ENCODE peak calls at places on chromosomes 11 and 22, in eight cellular contexts. One of them, this sample, is unnamed.

GRCh38 chr22:47036936-47037485 is 274.6 kb downstream of the TBC1D22A start:
- DNase-seq in left kidney: no peak
- DNase-seq in stimulated activated CD8-positive, alpha-beta memory T cell treated with anti-CD3 and anti-CD28 coated beads, Interleukin-15, amount 100 ng/mL, for 4 hours: no peak
- DNase-seq in sigmoid colon: peak
- DNase-seq in neural crest cell: no peak
- DNase-seq in HEK293T: no peak
- DNase-seq in cardiac muscle cell: no peak
- DNase-seq in activated CD4-positive, alpha-beta T cell treated with anti-CD3 and anti-CD28 coated beads, Interleukin-2, amount 50 U/mL, for 1 hour: no peak
- DNase-seq in this sample: no peak

GRCh38 chr11:2862395-2862949 is 23.1 kb downstream of the CDKN1C start:
- DNase-seq in neural crest cell: peak
- DNase-seq in cardiac muscle cell: peak
- DNase-seq in HEK293T: no peak
- DNase-seq in stimulated activated CD8-positive, alpha-beta memory T cell treated with anti-CD3 and anti-CD28 coated beads, Interleukin-15, amount 100 ng/mL, for 4 hours: no peak
- DNase-seq in left kidney: peak
- DNase-seq in sigmoid colon: no peak
- DNase-seq in activated CD4-positive, alpha-beta T cell treated with anti-CD3 and anti-CD28 coated beads, Interleukin-2, amount 50 U/mL, for 1 hour: no peak
- DNase-seq in this sample: no peak

GRCh38 chr11:77776455-77776854 is 44.1 kb downstream of the RSF1 start:
- DNase-seq in cardiac muscle cell: no peak
- DNase-seq in sigmoid colon: no peak
- DNase-seq in stimulated activated CD8-positive, alpha-beta memory T cell treated with anti-CD3 and anti-CD28 coated beads, Interleukin-15, amount 100 ng/mL, for 4 hours: no peak
- DNase-seq in neural crest cell: no peak
- DNase-seq in left kidney: peak
- DNase-seq in HEK293T: peak
- DNase-seq in activated CD4-positive, alpha-beta T cell treated with anti-CD3 and anti-CD28 coated beads, Interleukin-2, amount 50 U/mL, for 1 hour: no peak
- DNase-seq in this sample: peak

GRCh38 chr22:44678980-44679647 is 22.9 kb upstream of the PRR5 start:
- DNase-seq in stimulated activated CD8-positive, alpha-beta memory T cell treated with anti-CD3 and anti-CD28 coated beads, Interleukin-15, amount 100 ng/mL, for 4 hours: no peak
- DNase-seq in activated CD4-positive, alpha-beta T cell treated with anti-CD3 and anti-CD28 coated beads, Interleukin-2, amount 50 U/mL, for 1 hour: no peak
- DNase-seq in neural crest cell: no peak
- DNase-seq in HEK293T: no peak
- DNase-seq in sigmoid colon: no peak
- DNase-seq in left kidney: no peak
- DNase-seq in cardiac muscle cell: no peak
- DNase-seq in this sample: no peak

GRCh38 chr11:471468-472145 is 21.5 kb downstream of the PTDSS2 start:
- DNase-seq in cardiac muscle cell: no peak
- DNase-seq in sigmoid colon: no peak
- DNase-seq in HEK293T: no peak
- DNase-seq in neural crest cell: no peak
- DNase-seq in activated CD4-positive, alpha-beta T cell treated with anti-CD3 and anti-CD28 coated beads, Interleukin-2, amount 50 U/mL, for 1 hour: no peak
- DNase-seq in stimulated activated CD8-positive, alpha-beta memory T cell treated with anti-CD3 and anti-CD28 coated beads, Interleukin-15, amount 100 ng/mL, for 4 hours: no peak
- DNase-seq in left kidney: no peak
- DNase-seq in this sample: no peak

GRCh38 chr11:96748639-96749370 is 359.0 kb downstream of the JRKL start:
- DNase-seq in left kidney: no peak
- DNase-seq in cardiac muscle cell: no peak
- DNase-seq in stimulated activated CD8-positive, alpha-beta memory T cell treated with anti-CD3 and anti-CD28 coated beads, Interleukin-15, amount 100 ng/mL, for 4 hours: no peak
- DNase-seq in sigmoid colon: no peak
- DNase-seq in activated CD4-positive, alpha-beta T cell treated with anti-CD3 and anti-CD28 coated beads, Interleukin-2, amount 50 U/mL, for 1 hour: no peak
- DNase-seq in HEK293T: no peak
- DNase-seq in neural crest cell: no peak
- DNase-seq in this sample: no peak

GRCh38 chr22:24768537-24769374 is 5.8 kb downstream of the PIWIL3 start:
- DNase-seq in cardiac muscle cell: peak
- DNase-seq in activated CD4-positive, alpha-beta T cell treated with anti-CD3 and anti-CD28 coated beads, Interleukin-2, amount 50 U/mL, for 1 hour: peak
- DNase-seq in neural crest cell: peak
- DNase-seq in HEK293T: peak
- DNase-seq in left kidney: peak
- DNase-seq in sigmoid colon: peak
- DNase-seq in stimulated activated CD8-positive, alpha-beta memory T cell treated with anti-CD3 and anti-CD28 coated beads, Interleukin-15, amount 100 ng/mL, for 4 hours: no peak
- DNase-seq in this sample: peak

GRCh38 chr11:68942751-68943271 is 38.0 kb downstream of the MRGPRD start:
- DNase-seq in neural crest cell: no peak
- DNase-seq in sigmoid colon: peak
- DNase-seq in left kidney: no peak
- DNase-seq in stimulated activated CD8-positive, alpha-beta memory T cell treated with anti-CD3 and anti-CD28 coated beads, Interleukin-15, amount 100 ng/mL, for 4 hours: no peak
- DNase-seq in HEK293T: no peak
- DNase-seq in cardiac muscle cell: no peak
- DNase-seq in activated CD4-positive, alpha-beta T cell treated with anti-CD3 and anti-CD28 coated beads, Interleukin-2, amount 50 U/mL, for 1 hour: no peak
- DNase-seq in this sample: peak

GRCh38 chr11:86161373-86162255 is 82.9 kb upstream of the EED start:
- DNase-seq in HEK293T: no peak
- DNase-seq in left kidney: no peak
- DNase-seq in neural crest cell: no peak
- DNase-seq in stimulated activated CD8-positive, alpha-beta memory T cell treated with anti-CD3 and anti-CD28 coated beads, Interleukin-15, amount 100 ng/mL, for 4 hours: no peak
- DNase-seq in sigmoid colon: no peak
- DNase-seq in activated CD4-positive, alpha-beta T cell treated with anti-CD3 and anti-CD28 coated beads, Interleukin-2, amount 50 U/mL, for 1 hour: no peak
- DNase-seq in cardiac muscle cell: no peak
- DNase-seq in this sample: no peak

GRCh38 chr22:46579751-46580449 is 40.3 kb upstream of the GRAMD4 start:
- DNase-seq in stimulated activated CD8-positive, alpha-beta memory T cell treated with anti-CD3 and anti-CD28 coated beads, Interleukin-15, amount 100 ng/mL, for 4 hours: no peak
- DNase-seq in neural crest cell: no peak
- DNase-seq in cardiac muscle cell: no peak
- DNase-seq in left kidney: no peak
- DNase-seq in HEK293T: no peak
- DNase-seq in activated CD4-positive, alpha-beta T cell treated with anti-CD3 and anti-CD28 coated beads, Interleukin-2, amount 50 U/mL, for 1 hour: no peak
- DNase-seq in sigmoid colon: peak
- DNase-seq in this sample: no peak

GRCh38 chr22:35997438-35997837 is 31.2 kb downstream of the RBFOX2 start:
- DNase-seq in neural crest cell: no peak
- DNase-seq in sigmoid colon: no peak
- DNase-seq in stimulated activated CD8-positive, alpha-beta memory T cell treated with anti-CD3 and anti-CD28 coated beads, Interleukin-15, amount 100 ng/mL, for 4 hours: no peak
- DNase-seq in cardiac muscle cell: no peak
- DNase-seq in left kidney: no peak
- DNase-seq in HEK293T: no peak
- DNase-seq in activated CD4-positive, alpha-beta T cell treated with anti-CD3 and anti-CD28 coated beads, Interleukin-2, amount 50 U/mL, for 1 hour: no peak
- DNase-seq in this sample: no peak

GRCh38 chr22:35959121-35959800 is 69.4 kb downstream of the RBFOX2 start:
- DNase-seq in stimulated activated CD8-positive, alpha-beta memory T cell treated with anti-CD3 and anti-CD28 coated beads, Interleukin-15, amount 100 ng/mL, for 4 hours: no peak
- DNase-seq in cardiac muscle cell: no peak
- DNase-seq in left kidney: no peak
- DNase-seq in neural crest cell: no peak
- DNase-seq in HEK293T: no peak
- DNase-seq in activated CD4-positive, alpha-beta T cell treated with anti-CD3 and anti-CD28 coated beads, Interleukin-2, amount 50 U/mL, for 1 hour: no peak
- DNase-seq in sigmoid colon: no peak
- DNase-seq in this sample: no peak

GRCh38 chr11:26227883-26228502 is 103.9 kb upstream of the ANO3 start:
- DNase-seq in stimulated activated CD8-positive, alpha-beta memory T cell treated with anti-CD3 and anti-CD28 coated beads, Interleukin-15, amount 100 ng/mL, for 4 hours: no peak
- DNase-seq in cardiac muscle cell: no peak
- DNase-seq in activated CD4-positive, alpha-beta T cell treated with anti-CD3 and anti-CD28 coated beads, Interleukin-2, amount 50 U/mL, for 1 hour: no peak
- DNase-seq in left kidney: no peak
- DNase-seq in sigmoid colon: no peak
- DNase-seq in HEK293T: no peak
- DNase-seq in neural crest cell: no peak
- DNase-seq in this sample: no peak

GRCh38 chr11:127017482-127017881 is 16.9 kb upstream of the KIRREL3 start:
- DNase-seq in stimulated activated CD8-positive, alpha-beta memory T cell treated with anti-CD3 and anti-CD28 coated beads, Interleukin-15, amount 100 ng/mL, for 4 hours: no peak
- DNase-seq in sigmoid colon: no peak
- DNase-seq in activated CD4-positive, alpha-beta T cell treated with anti-CD3 and anti-CD28 coated beads, Interleukin-2, amount 50 U/mL, for 1 hour: no peak
- DNase-seq in left kidney: peak
- DNase-seq in neural crest cell: peak
- DNase-seq in HEK293T: peak
- DNase-seq in cardiac muscle cell: peak
- DNase-seq in this sample: no peak

GRCh38 chr22:22825213-22825593 is 62.4 kb upstream of the IGLL5 start:
- DNase-seq in activated CD4-positive, alpha-beta T cell treated with anti-CD3 and anti-CD28 coated beads, Interleukin-2, amount 50 U/mL, for 1 hour: no peak
- DNase-seq in sigmoid colon: no peak
- DNase-seq in neural crest cell: no peak
- DNase-seq in HEK293T: no peak
- DNase-seq in left kidney: no peak
- DNase-seq in stimulated activated CD8-positive, alpha-beta memory T cell treated with anti-CD3 and anti-CD28 coated beads, Interleukin-15, amount 100 ng/mL, for 4 hours: no peak
- DNase-seq in cardiac muscle cell: no peak
- DNase-seq in this sample: no peak

GRCh38 chr11:47932544-47932943 is 47.8 kb upstream of the PTPRJ start:
- DNase-seq in cardiac muscle cell: no peak
- DNase-seq in left kidney: no peak
- DNase-seq in HEK293T: no peak
- DNase-seq in activated CD4-positive, alpha-beta T cell treated with anti-CD3 and anti-CD28 coated beads, Interleukin-2, amount 50 U/mL, for 1 hour: no peak
- DNase-seq in sigmoid colon: no peak
- DNase-seq in neural crest cell: no peak
- DNase-seq in stimulated activated CD8-positive, alpha-beta memory T cell treated with anti-CD3 and anti-CD28 coated beads, Interleukin-15, amount 100 ng/mL, for 4 hours: no peak
- DNase-seq in this sample: no peak

GRCh38 chr11:13826505-13827278 is 135.8 kb upstream of the SPON1 start:
- DNase-seq in cardiac muscle cell: no peak
- DNase-seq in sigmoid colon: no peak
- DNase-seq in left kidney: no peak
- DNase-seq in neural crest cell: no peak
- DNase-seq in activated CD4-positive, alpha-beta T cell treated with anti-CD3 and anti-CD28 coated beads, Interleukin-2, amount 50 U/mL, for 1 hour: no peak
- DNase-seq in stimulated activated CD8-positive, alpha-beta memory T cell treated with anti-CD3 and anti-CD28 coated beads, Interleukin-15, amount 100 ng/mL, for 4 hours: no peak
- DNase-seq in HEK293T: no peak
- DNase-seq in this sample: no peak

GRCh38 chr22:49515486-49515885 is 312.2 kb downstream of the BRD1 start:
- DNase-seq in left kidney: no peak
- DNase-seq in cardiac muscle cell: no peak
- DNase-seq in sigmoid colon: no peak
- DNase-seq in stimulated activated CD8-positive, alpha-beta memory T cell treated with anti-CD3 and anti-CD28 coated beads, Interleukin-15, amount 100 ng/mL, for 4 hours: no peak
- DNase-seq in activated CD4-positive, alpha-beta T cell treated with anti-CD3 and anti-CD28 coated beads, Interleukin-2, amount 50 U/mL, for 1 hour: no peak
- DNase-seq in neural crest cell: no peak
- DNase-seq in HEK293T: no peak
- DNase-seq in this sample: no peak

GRCh38 chr22:32307617-32308016 is 50.0 kb upstream of the RFPL3 start:
- DNase-seq in activated CD4-positive, alpha-beta T cell treated with anti-CD3 and anti-CD28 coated beads, Interleukin-2, amount 50 U/mL, for 1 hour: no peak
- DNase-seq in stimulated activated CD8-positive, alpha-beta memory T cell treated with anti-CD3 and anti-CD28 coated beads, Interleukin-15, amount 100 ng/mL, for 4 hours: no peak
- DNase-seq in left kidney: no peak
- DNase-seq in neural crest cell: no peak
- DNase-seq in sigmoid colon: no peak
- DNase-seq in HEK293T: no peak
- DNase-seq in cardiac muscle cell: no peak
- DNase-seq in this sample: no peak

GRCh38 chr11:109109916-109110315 is 312.1 kb upstream of the C11orf87 start:
- DNase-seq in cardiac muscle cell: no peak
- DNase-seq in sigmoid colon: no peak
- DNase-seq in neural crest cell: no peak
- DNase-seq in activated CD4-positive, alpha-beta T cell treated with anti-CD3 and anti-CD28 coated beads, Interleukin-2, amount 50 U/mL, for 1 hour: no peak
- DNase-seq in stimulated activated CD8-positive, alpha-beta memory T cell treated with anti-CD3 and anti-CD28 coated beads, Interleukin-15, amount 100 ng/mL, for 4 hours: no peak
- DNase-seq in HEK293T: no peak
- DNase-seq in left kidney: no peak
- DNase-seq in this sample: no peak

GRCh38 chr11:80383655-80384054 is 942.8 kb upstream of the TENM4 start:
- DNase-seq in cardiac muscle cell: peak
- DNase-seq in neural crest cell: no peak
- DNase-seq in stimulated activated CD8-positive, alpha-beta memory T cell treated with anti-CD3 and anti-CD28 coated beads, Interleukin-15, amount 100 ng/mL, for 4 hours: no peak
- DNase-seq in activated CD4-positive, alpha-beta T cell treated with anti-CD3 and anti-CD28 coated beads, Interleukin-2, amount 50 U/mL, for 1 hour: no peak
- DNase-seq in HEK293T: peak
- DNase-seq in left kidney: no peak
- DNase-seq in sigmoid colon: no peak
- DNase-seq in this sample: no peak

GRCh38 chr22:22881116-22882032 is 6.2 kb upstream of the IGLL5 start:
- DNase-seq in activated CD4-positive, alpha-beta T cell treated with anti-CD3 and anti-CD28 coated beads, Interleukin-2, amount 50 U/mL, for 1 hour: no peak
- DNase-seq in neural crest cell: no peak
- DNase-seq in HEK293T: no peak
- DNase-seq in stimulated activated CD8-positive, alpha-beta memory T cell treated with anti-CD3 and anti-CD28 coated beads, Interleukin-15, amount 100 ng/mL, for 4 hours: no peak
- DNase-seq in cardiac muscle cell: no peak
- DNase-seq in sigmoid colon: no peak
- DNase-seq in left kidney: no peak
- DNase-seq in this sample: peak

GRCh38 chr11:68040121-68040956 is 1.5 kb downstream of the TCIRG1 start:
- DNase-seq in sigmoid colon: peak
- DNase-seq in cardiac muscle cell: peak
- DNase-seq in neural crest cell: no peak
- DNase-seq in activated CD4-positive, alpha-beta T cell treated with anti-CD3 and anti-CD28 coated beads, Interleukin-2, amount 50 U/mL, for 1 hour: peak
- DNase-seq in left kidney: peak
- DNase-seq in stimulated activated CD8-positive, alpha-beta memory T cell treated with anti-CD3 and anti-CD28 coated beads, Interleukin-15, amount 100 ng/mL, for 4 hours: no peak
- DNase-seq in HEK293T: no peak
- DNase-seq in this sample: peak

GRCh38 chr11:65887723-65888162 is 528 bp downstream of the FIBP start:
- DNase-seq in activated CD4-positive, alpha-beta T cell treated with anti-CD3 and anti-CD28 coated beads, Interleukin-2, amount 50 U/mL, for 1 hour: no peak
- DNase-seq in stimulated activated CD8-positive, alpha-beta memory T cell treated with anti-CD3 and anti-CD28 coated beads, Interleukin-15, amount 100 ng/mL, for 4 hours: no peak
- DNase-seq in HEK293T: no peak
- DNase-seq in neural crest cell: no peak
- DNase-seq in cardiac muscle cell: no peak
- DNase-seq in left kidney: no peak
- DNase-seq in sigmoid colon: no peak
- DNase-seq in this sample: no peak

GRCh38 chr22:31102441-31103081 is 4.8 kb downstream of the SELENOM start:
- DNase-seq in sigmoid colon: peak
- DNase-seq in cardiac muscle cell: no peak
- DNase-seq in left kidney: no peak
- DNase-seq in activated CD4-positive, alpha-beta T cell treated with anti-CD3 and anti-CD28 coated beads, Interleukin-2, amount 50 U/mL, for 1 hour: no peak
- DNase-seq in neural crest cell: no peak
- DNase-seq in HEK293T: no peak
- DNase-seq in stimulated activated CD8-positive, alpha-beta memory T cell treated with anti-CD3 and anti-CD28 coated beads, Interleukin-15, amount 100 ng/mL, for 4 hours: no peak
- DNase-seq in this sample: no peak

GRCh38 chr11:100908746-100909145 is 220.9 kb downstream of the PGR start:
- DNase-seq in cardiac muscle cell: no peak
- DNase-seq in left kidney: no peak
- DNase-seq in stimulated activated CD8-positive, alpha-beta memory T cell treated with anti-CD3 and anti-CD28 coated beads, Interleukin-15, amount 100 ng/mL, for 4 hours: no peak
- DNase-seq in HEK293T: no peak
- DNase-seq in sigmoid colon: no peak
- DNase-seq in neural crest cell: no peak
- DNase-seq in activated CD4-positive, alpha-beta T cell treated with anti-CD3 and anti-CD28 coated beads, Interleukin-2, amount 50 U/mL, for 1 hour: no peak
- DNase-seq in this sample: no peak

GRCh38 chr11:114168691-114169090 is 109.2 kb downstream of the ZBTB16 start:
- DNase-seq in left kidney: no peak
- DNase-seq in HEK293T: no peak
- DNase-seq in neural crest cell: no peak
- DNase-seq in stimulated activated CD8-positive, alpha-beta memory T cell treated with anti-CD3 and anti-CD28 coated beads, Interleukin-15, amount 100 ng/mL, for 4 hours: no peak
- DNase-seq in cardiac muscle cell: no peak
- DNase-seq in activated CD4-positive, alpha-beta T cell treated with anti-CD3 and anti-CD28 coated beads, Interleukin-2, amount 50 U/mL, for 1 hour: no peak
- DNase-seq in sigmoid colon: peak
- DNase-seq in this sample: no peak

GRCh38 chr11:122108192-122108799 is 7.7 kb downstream of the BLID start:
- DNase-seq in stimulated activated CD8-positive, alpha-beta memory T cell treated with anti-CD3 and anti-CD28 coated beads, Interleukin-15, amount 100 ng/mL, for 4 hours: no peak
- DNase-seq in activated CD4-positive, alpha-beta T cell treated with anti-CD3 and anti-CD28 coated beads, Interleukin-2, amount 50 U/mL, for 1 hour: no peak
- DNase-seq in HEK293T: peak
- DNase-seq in sigmoid colon: no peak
- DNase-seq in neural crest cell: peak
- DNase-seq in cardiac muscle cell: peak
- DNase-seq in left kidney: peak
- DNase-seq in this sample: peak

GRCh38 chr11:113286509-113287497 is 27.6 kb upstream of the TTC12 start:
- DNase-seq in neural crest cell: no peak
- DNase-seq in HEK293T: no peak
- DNase-seq in cardiac muscle cell: no peak
- DNase-seq in stimulated activated CD8-positive, alpha-beta memory T cell treated with anti-CD3 and anti-CD28 coated beads, Interleukin-15, amount 100 ng/mL, for 4 hours: no peak
- DNase-seq in sigmoid colon: no peak
- DNase-seq in left kidney: no peak
- DNase-seq in activated CD4-positive, alpha-beta T cell treated with anti-CD3 and anti-CD28 coated beads, Interleukin-2, amount 50 U/mL, for 1 hour: no peak
- DNase-seq in this sample: no peak

GRCh38 chr11:12159351-12160099 is 49.1 kb downstream of the MICAL2 start:
- DNase-seq in HEK293T: no peak
- DNase-seq in activated CD4-positive, alpha-beta T cell treated with anti-CD3 and anti-CD28 coated beads, Interleukin-2, amount 50 U/mL, for 1 hour: no peak
- DNase-seq in sigmoid colon: peak
- DNase-seq in stimulated activated CD8-positive, alpha-beta memory T cell treated with anti-CD3 and anti-CD28 coated beads, Interleukin-15, amount 100 ng/mL, for 4 hours: no peak
- DNase-seq in neural crest cell: no peak
- DNase-seq in cardiac muscle cell: peak
- DNase-seq in left kidney: peak
- DNase-seq in this sample: no peak

GRCh38 chr11:2271077-2271326 is 614 bp upstream of the ASCL2 start:
- DNase-seq in cardiac muscle cell: no peak
- DNase-seq in activated CD4-positive, alpha-beta T cell treated with anti-CD3 and anti-CD28 coated beads, Interleukin-2, amount 50 U/mL, for 1 hour: no peak
- DNase-seq in sigmoid colon: peak
- DNase-seq in left kidney: peak
- DNase-seq in neural crest cell: no peak
- DNase-seq in stimulated activated CD8-positive, alpha-beta memory T cell treated with anti-CD3 and anti-CD28 coated beads, Interleukin-15, amount 100 ng/mL, for 4 hours: peak
- DNase-seq in HEK293T: no peak
- DNase-seq in this sample: peak

GRCh38 chr22:49935561-49935960 is 17.1 kb downstream of the CRELD2 start:
- DNase-seq in stimulated activated CD8-positive, alpha-beta memory T cell treated with anti-CD3 and anti-CD28 coated beads, Interleukin-15, amount 100 ng/mL, for 4 hours: no peak
- DNase-seq in left kidney: no peak
- DNase-seq in cardiac muscle cell: no peak
- DNase-seq in sigmoid colon: no peak
- DNase-seq in neural crest cell: no peak
- DNase-seq in activated CD4-positive, alpha-beta T cell treated with anti-CD3 and anti-CD28 coated beads, Interleukin-2, amount 50 U/mL, for 1 hour: no peak
- DNase-seq in HEK293T: no peak
- DNase-seq in this sample: no peak

GRCh38 chr11:35623708-35624168 is 5.5 kb downstream of the FJX1 start:
- DNase-seq in stimulated activated CD8-positive, alpha-beta memory T cell treated with anti-CD3 and anti-CD28 coated beads, Interleukin-15, amount 100 ng/mL, for 4 hours: no peak
- DNase-seq in activated CD4-positive, alpha-beta T cell treated with anti-CD3 and anti-CD28 coated beads, Interleukin-2, amount 50 U/mL, for 1 hour: no peak
- DNase-seq in cardiac muscle cell: peak
- DNase-seq in HEK293T: no peak
- DNase-seq in neural crest cell: no peak
- DNase-seq in left kidney: peak
- DNase-seq in sigmoid colon: no peak
- DNase-seq in this sample: no peak

GRCh38 chr11:69035959-69036340 is 12.8 kb upstream of the TPCN2 start:
- DNase-seq in activated CD4-positive, alpha-beta T cell treated with anti-CD3 and anti-CD28 coated beads, Interleukin-2, amount 50 U/mL, for 1 hour: no peak
- DNase-seq in HEK293T: no peak
- DNase-seq in left kidney: no peak
- DNase-seq in stimulated activated CD8-positive, alpha-beta memory T cell treated with anti-CD3 and anti-CD28 coated beads, Interleukin-15, amount 100 ng/mL, for 4 hours: no peak
- DNase-seq in neural crest cell: no peak
- DNase-seq in cardiac muscle cell: no peak
- DNase-seq in sigmoid colon: peak
- DNase-seq in this sample: no peak

This sample was measured in GM13976.